ENCODE peak calls at places on chromosomes 3 and 15, in five cellular contexts. One of them, this sample, is unnamed.

GRCh38 chr3:161498259-161498921 is 1.8 kb downstream of the OTOL1 start:
- DNase-seq in K562: no peak
- DNase-seq in HepG2: no peak
- DNase-seq in H1: no peak
- DNase-seq in GM12878: no peak
- DNase-seq in this sample: no peak

GRCh38 chr3:48899298-48899697 is 616 bp upstream of the SLC25A20 start:
- DNase-seq in K562: peak; percentile 8
- DNase-seq in HepG2: no peak
- DNase-seq in H1: no peak
- DNase-seq in GM12878: no peak
- DNase-seq in this sample: no peak

GRCh38 chr3:32508731-32509130 is 6.1 kb upstream of the CMTM6 start:
- DNase-seq in K562: no peak
- DNase-seq in HepG2: no peak
- DNase-seq in H1: no peak
- DNase-seq in GM12878: no peak
- DNase-seq in this sample: no peak

GRCh38 chr15:37789881-37790280 is 144.6 kb upstream of the TMCO5A start:
- DNase-seq in K562: no peak
- DNase-seq in HepG2: no peak
- DNase-seq in H1: no peak
- DNase-seq in GM12878: no peak
- DNase-seq in this sample: no peak

GRCh38 chr15:57527382-57528091 is 64.2 kb upstream of the MYZAP start:
- DNase-seq in K562: peak; percentile 72
- DNase-seq in HepG2: peak; percentile 76
- DNase-seq in H1: peak; percentile 50
- DNase-seq in GM12878: peak; percentile 46
- DNase-seq in this sample: peak; percentile 51

GRCh38 chr3:45841380-45841700 is 579 bp downstream of the LZTFL1 start:
- DNase-seq in K562: peak; percentile 33
- DNase-seq in HepG2: peak; percentile 3
- DNase-seq in H1: no peak
- DNase-seq in GM12878: no peak
- DNase-seq in this sample: no peak

GRCh38 chr3:14329116-14329830 is 73.1 kb upstream of the SLC6A6 start:
- DNase-seq in K562: no peak
- DNase-seq in HepG2: no peak
- DNase-seq in H1: peak; percentile 44
- DNase-seq in GM12878: no peak
- DNase-seq in this sample: no peak

GRCh38 chr3:132382688-132383194 is 34.6 kb upstream of the DNAJC13 start:
- DNase-seq in K562: no peak
- DNase-seq in HepG2: peak; percentile 65
- DNase-seq in H1: no peak
- DNase-seq in GM12878: no peak
- DNase-seq in this sample: no peak

GRCh38 chr3:78086150-78086549 is 1046.3 kb downstream of the ROBO2 start:
- DNase-seq in K562: no peak
- DNase-seq in HepG2: no peak
- DNase-seq in H1: no peak
- DNase-seq in GM12878: no peak
- DNase-seq in this sample: no peak

GRCh38 chr3:105997800-105998526 is 129.2 kb upstream of the CBLB start:
- DNase-seq in K562: peak; percentile 28
- DNase-seq in HepG2: no peak
- DNase-seq in H1: no peak
- DNase-seq in GM12878: no peak
- DNase-seq in this sample: no peak

GRCh38 chr3:154552338-154552737 is 122.3 kb upstream of the GPR149 start:
- DNase-seq in K562: peak; percentile 3
- DNase-seq in HepG2: peak; percentile 6
- DNase-seq in H1: peak; percentile 5
- DNase-seq in GM12878: no peak
- DNase-seq in this sample: no peak

GRCh38 chr3:112017081-112017480 is 17.5 kb upstream of the TMPRSS7 start:
- DNase-seq in K562: no peak
- DNase-seq in HepG2: no peak
- DNase-seq in H1: no peak
- DNase-seq in GM12878: no peak
- DNase-seq in this sample: no peak

GRCh38 chr3:186915808-186916796 is 14.2 kb upstream of the ST6GAL1 start:
- DNase-seq in K562: no peak
- DNase-seq in HepG2: no peak
- DNase-seq in H1: no peak
- DNase-seq in GM12878: no peak
- DNase-seq in this sample: peak; percentile 34

GRCh38 chr3:129278970-129279906 is 568 bp downstream of the HMCES start:
- DNase-seq in K562: peak; percentile 67
- DNase-seq in HepG2: peak; percentile 67
- DNase-seq in H1: peak; percentile 34
- DNase-seq in GM12878: no peak
- DNase-seq in this sample: peak; percentile 72

GRCh38 chr3:142690613-142691012 is 33.2 kb upstream of the TRPC1 start:
- DNase-seq in K562: no peak
- DNase-seq in HepG2: no peak
- DNase-seq in H1: no peak
- DNase-seq in GM12878: no peak
- DNase-seq in this sample: no peak

GRCh38 chr3:185585523-185585861 is 603 bp upstream of the SENP2 start:
- DNase-seq in K562: no peak
- DNase-seq in HepG2: peak; percentile 8
- DNase-seq in H1: no peak
- DNase-seq in GM12878: no peak
- DNase-seq in this sample: peak; percentile 16

GRCh38 chr15:88664151-88664778 is 25.4 kb downstream of the ISG20 start:
- DNase-seq in K562: no peak
- DNase-seq in HepG2: no peak
- DNase-seq in H1: no peak
- DNase-seq in GM12878: no peak
- DNase-seq in this sample: no peak
- TF ChIP-seq TAF1 in K562: no peak
- TF ChIP-seq TAF1 in HepG2: no peak
- TF ChIP-seq TAF1 in H1: no peak
- TF ChIP-seq TAF1 in GM12878: no peak
- TF ChIP-seq TAF1 in this sample: no peak

DNA sequence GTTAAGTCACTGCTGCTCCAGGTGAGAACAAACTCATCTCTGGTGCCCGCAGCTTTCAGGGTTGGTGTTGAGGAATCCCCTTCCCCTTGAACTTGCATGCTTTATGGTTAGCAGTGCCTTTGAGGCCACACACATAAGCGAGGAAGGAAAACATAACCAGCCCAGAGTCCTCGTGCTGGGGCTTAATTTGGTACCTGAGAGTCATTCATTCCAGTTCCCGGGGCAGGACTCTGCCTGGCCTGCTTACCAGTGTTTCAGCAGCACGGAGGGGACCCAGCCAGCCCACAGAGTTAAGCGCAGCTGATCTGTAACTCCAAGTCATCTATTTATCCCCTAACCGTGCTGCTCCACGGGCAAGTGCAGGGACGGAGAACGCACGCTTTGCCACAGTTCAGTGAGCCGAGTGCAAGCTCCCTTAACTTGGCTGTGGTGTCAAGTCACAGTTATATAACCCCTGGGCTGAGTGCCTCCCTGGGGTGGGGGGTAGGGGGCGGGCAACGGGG is 302.3 kb upstream of the ICE2 start:
- DNase-seq in K562: no peak
- DNase-seq in HepG2: no peak
- DNase-seq in H1: no peak
- DNase-seq in GM12878: no peak
- DNase-seq in this sample: no peak
- H3K27me3 ChIP-seq in K562: peaks cover 4% of the 10 kb centered on the region
- H3K27me3 ChIP-seq in HepG2: peaks cover 46% of the 10 kb centered on the region
- H3K27me3 ChIP-seq in H1: no peaks in the 10 kb centered on the region
- H3K27me3 ChIP-seq in GM12878: no peaks in the 10 kb centered on the region
- H3K27me3 ChIP-seq in this sample: no peaks in the 10 kb centered on the region

GRCh38 chr3:134056464-134056891 is 26.8 kb upstream of the SLCO2A1 start:
- DNase-seq in K562: peak; percentile 10
- DNase-seq in HepG2: no peak
- DNase-seq in H1: no peak
- DNase-seq in GM12878: no peak
- DNase-seq in this sample: no peak
- TF ChIP-seq TAF1 in K562: no peak
- TF ChIP-seq TAF1 in HepG2: no peak
- TF ChIP-seq TAF1 in H1: no peak
- TF ChIP-seq TAF1 in GM12878: no peak
- TF ChIP-seq TAF1 in this sample: no peak

GRCh38 chr3:13259831-13260230 is 160.3 kb downstream of the NUP210 start:
- DNase-seq in K562: no peak
- DNase-seq in HepG2: no peak
- DNase-seq in H1: no peak
- DNase-seq in GM12878: no peak
- DNase-seq in this sample: no peak
- H3K27me3 ChIP-seq in K562: peaks cover 34% of the 10 kb centered on the region
- H3K27me3 ChIP-seq in HepG2: no peaks in the 10 kb centered on the region
- H3K27me3 ChIP-seq in H1: no peaks in the 10 kb centered on the region
- H3K27me3 ChIP-seq in GM12878: no peaks in the 10 kb centered on the region
- H3K27me3 ChIP-seq in this sample: no peaks in the 10 kb centered on the region

GRCh38 chr3:9345041-9345440 is 17.8 kb upstream of the THUMPD3 start:
- DNase-seq in K562: no peak
- DNase-seq in HepG2: no peak
- DNase-seq in H1: no peak
- DNase-seq in GM12878: no peak
- DNase-seq in this sample: no peak

GRCh38 chr3:9347086-9347485 is 15.8 kb upstream of the THUMPD3 start:
- DNase-seq in K562: no peak
- DNase-seq in HepG2: no peak
- DNase-seq in H1: no peak
- DNase-seq in GM12878: no peak
- DNase-seq in this sample: no peak

GRCh38 chr3:9346141-9346540 is 16.7 kb upstream of the THUMPD3 start:
- DNase-seq in K562: no peak
- DNase-seq in HepG2: no peak
- DNase-seq in H1: no peak
- DNase-seq in GM12878: no peak
- DNase-seq in this sample: no peak

GRCh38 chr3:9349321-9350117 is 13.3 kb upstream of the THUMPD3 start:
- DNase-seq in K562: peak; percentile 23
- DNase-seq in HepG2: peak; percentile 16
- DNase-seq in H1: no peak
- DNase-seq in GM12878: no peak
- DNase-seq in this sample: no peak

DNA sequence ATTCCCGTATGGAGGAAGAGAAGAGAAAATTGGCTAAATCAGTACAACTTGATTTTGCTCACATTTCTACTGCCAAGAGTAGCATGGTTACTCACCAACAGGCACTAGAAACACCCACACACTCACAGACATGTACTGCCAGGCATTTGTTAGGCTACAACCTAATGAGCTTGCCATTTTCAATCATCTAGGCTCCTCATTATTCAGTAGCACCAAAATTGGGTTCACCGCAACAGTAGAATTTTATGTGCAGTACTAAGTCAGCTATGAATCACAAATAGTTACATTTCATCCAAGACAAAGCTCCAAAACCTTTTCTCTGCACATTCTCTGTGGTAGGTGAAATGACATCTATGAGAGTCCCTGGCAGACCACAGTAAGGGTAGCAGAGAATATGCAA is 15.0 kb upstream of the THUMPD3 start:
- DNase-seq in K562: no peak
- DNase-seq in HepG2: no peak
- DNase-seq in H1: no peak
- DNase-seq in GM12878: no peak
- DNase-seq in this sample: no peak
- TF ChIP-seq TAF1 in K562: no peak
- TF ChIP-seq TAF1 in HepG2: no peak
- TF ChIP-seq TAF1 in H1: no peak
- TF ChIP-seq TAF1 in GM12878: no peak
- TF ChIP-seq TAF1 in this sample: no peak

GRCh38 chr3:10570196-10570946 is 65.0 kb upstream of the ATP2B2 start:
- DNase-seq in K562: no peak
- DNase-seq in HepG2: no peak
- DNase-seq in H1: no peak
- DNase-seq in GM12878: no peak
- DNase-seq in this sample: no peak
- H3K27me3 ChIP-seq in K562: peaks cover 4% of the 10 kb centered on the region
- H3K27me3 ChIP-seq in HepG2: peaks cover 30% of the 10 kb centered on the region
- H3K27me3 ChIP-seq in H1: no peaks in the 10 kb centered on the region
- H3K27me3 ChIP-seq in GM12878: peaks cover 2% of the 10 kb centered on the region
- H3K27me3 ChIP-seq in this sample: no peaks in the 10 kb centered on the region

DNA sequence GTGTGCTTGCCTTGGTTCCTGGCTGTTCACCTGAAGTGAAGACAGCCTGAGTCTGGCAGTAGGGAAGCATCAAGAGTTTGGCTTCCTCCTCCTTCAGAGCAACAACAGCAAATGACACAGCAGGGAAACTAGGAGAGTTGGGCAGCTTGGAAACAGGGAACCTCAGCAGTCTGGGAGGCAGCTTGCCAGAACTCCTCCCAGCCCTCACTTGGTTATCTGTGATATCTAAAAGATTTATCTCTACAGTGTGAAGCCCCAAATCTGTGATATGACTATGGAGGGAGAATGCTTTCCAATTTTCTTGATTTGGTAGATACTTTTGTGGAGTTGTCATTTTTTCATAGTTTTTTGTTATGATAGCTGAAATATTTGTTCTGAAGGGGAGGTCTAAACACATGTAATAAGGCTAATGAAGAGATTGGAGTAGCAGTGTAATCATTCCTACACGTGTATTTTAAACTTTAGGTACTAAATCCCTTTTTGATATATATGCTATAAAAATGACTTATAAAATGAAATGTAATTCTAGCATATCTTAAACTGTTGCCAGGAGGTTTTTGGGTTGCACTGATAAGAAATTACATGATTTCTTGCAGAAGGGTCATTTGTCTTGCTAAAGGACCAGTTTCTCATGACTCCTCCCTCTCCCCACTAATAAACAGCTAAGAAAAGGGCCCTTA is 20.8 kb downstream of the UBE2E1 start:
- DNase-seq in K562: peak; percentile 42
- DNase-seq in HepG2: no peak
- DNase-seq in H1: no peak
- DNase-seq in GM12878: no peak
- DNase-seq in this sample: no peak
- TF ChIP-seq TAF1 in K562: no peak
- TF ChIP-seq TAF1 in HepG2: no peak
- TF ChIP-seq TAF1 in H1: no peak
- TF ChIP-seq TAF1 in GM12878: no peak
- TF ChIP-seq TAF1 in this sample: no peak

GRCh38 chr3:189848636-189849035 is 217.4 kb downstream of the TP63 start:
- DNase-seq in K562: no peak
- DNase-seq in HepG2: no peak
- DNase-seq in H1: no peak
- DNase-seq in GM12878: no peak
- DNase-seq in this sample: no peak

GRCh38 chr3:189851682-189852081 is 220.5 kb downstream of the TP63 start:
- DNase-seq in K562: no peak
- DNase-seq in HepG2: no peak
- DNase-seq in H1: no peak
- DNase-seq in GM12878: no peak
- DNase-seq in this sample: no peak

GRCh38 chr3:189849262-189849661 is 218.1 kb downstream of the TP63 start:
- DNase-seq in K562: no peak
- DNase-seq in HepG2: no peak
- DNase-seq in H1: no peak
- DNase-seq in GM12878: no peak
- DNase-seq in this sample: no peak

DNA sequence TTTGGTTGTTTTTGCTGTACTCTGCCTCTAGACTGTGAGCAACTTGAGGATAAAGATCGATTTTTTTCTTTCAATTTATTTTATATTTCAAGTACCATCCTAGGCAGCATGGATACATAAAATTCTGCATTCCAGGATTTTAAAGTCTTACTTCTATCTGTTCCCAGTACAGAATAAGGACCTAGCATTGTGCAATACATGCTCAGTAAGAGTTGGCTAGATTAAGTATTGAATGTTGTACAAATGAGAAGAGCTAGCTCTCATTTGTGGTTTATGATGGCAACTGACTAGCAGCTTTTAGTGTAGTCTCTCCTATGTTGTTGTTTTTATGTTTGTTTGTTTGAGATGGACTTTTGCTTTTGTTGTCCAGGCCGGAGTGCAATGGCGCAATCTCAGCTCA is 222.7 kb downstream of the TP63 start:
- DNase-seq in K562: no peak
- DNase-seq in HepG2: no peak
- DNase-seq in H1: no peak
- DNase-seq in GM12878: no peak
- DNase-seq in this sample: no peak
- H3K27me3 ChIP-seq in K562: no peaks in the 10 kb centered on the region
- H3K27me3 ChIP-seq in HepG2: no peaks in the 10 kb centered on the region
- H3K27me3 ChIP-seq in H1: no peaks in the 10 kb centered on the region
- H3K27me3 ChIP-seq in GM12878: no peaks in the 10 kb centered on the region
- H3K27me3 ChIP-seq in this sample: peaks cover 5% of the 10 kb centered on the region